ENCODE peak calls at places on chromosomes 12 and 14, in nine cellular contexts. K, C, G, V, Z, W, Y, U and H are unnamed samples.

GRCh38 chr14:54818201-54819133 is 84.2 kb downstream of the GCH1 start:
- DNase-seq in K (peak), C (no peak), G (no peak), V (no peak), Z (no peak), W (no peak), Y (peak), U (peak), H (no peak)

GRCh38 chr14:106390947-106391346 is 864.6 kb downstream of the TMEM121 start:
- DNase-seq in K (no peak), C (no peak), G (no peak), V (no peak), Z (no peak), W (no peak), Y (no peak), U (no peak), H (no peak)

GRCh38 chr12:9796916-9797315 is 30.4 kb upstream of the KLRF1 start:
- DNase-seq in K (no peak), C (no peak), G (no peak), V (no peak), Z (no peak), W (no peak), Y (no peak), U (no peak), H (no peak)

GRCh38 chr14:86015511-86015910 is 485.6 kb downstream of the FLRT2 start:
- DNase-seq in K (no peak), C (no peak), G (no peak), V (no peak), Z (no peak), W (no peak), Y (no peak), U (no peak), H (no peak)

GRCh38 chr12:50062733-50063452 is 5.5 kb downstream of the ASIC1 start:
- DNase-seq in K (no peak), C (no peak), G (no peak), V (no peak), Z (no peak), W (no peak), Y (no peak), U (no peak), H (no peak)

GRCh38 chr14:74913986-74914573 is 9.0 kb downstream of the RPS6KL1 start:
- DNase-seq in K (peak), C (peak), G (peak), V (peak), Z (peak), W (no peak), Y (peak), U (peak), H (peak)

GRCh38 chr14:90388437-90388836 is 8.4 kb upstream of the CALM1 start:
- DNase-seq in K (no peak), C (no peak), G (no peak), V (no peak), Z (peak), W (no peak), Y (peak), U (peak), H (no peak)

GRCh38 chr12:22333751-22334695 is 484 bp downstream of the ST8SIA1 start:
- DNase-seq in K (peak), C (peak), G (no peak), V (no peak), Z (no peak), W (no peak), Y (peak), U (no peak), H (no peak)

GRCh38 chr14:103716091-103716801 is 636 bp downstream of the ZFYVE21 start:
- DNase-seq in K (peak), C (no peak), G (no peak), V (no peak), Z (peak), W (no peak), Y (peak), U (peak), H (no peak)

GRCh38 chr12:71556881-71557280 is 106.8 kb downstream of the ZFC3H1 start:
- DNase-seq in K (no peak), C (no peak), G (no peak), V (no peak), Z (peak), W (no peak), Y (no peak), U (peak), H (no peak)

GRCh38 chr14:74510211-74510931 is 16.8 kb downstream of the ISCA2 start:
- DNase-seq in K (peak), C (no peak), G (no peak), V (no peak), Z (no peak), W (no peak), Y (no peak), U (no peak), H (no peak)

GRCh38 chr12:78914859-78915331 is 50.3 kb downstream of the SYT1 start:
- DNase-seq in K (no peak), C (no peak), G (no peak), V (no peak), Z (no peak), W (no peak), Y (no peak), U (no peak), H (no peak)

GRCh38 chr14:74848768-74849167 is 27.2 kb downstream of the PROX2 start:
- DNase-seq in K (no peak), C (no peak), G (no peak), V (no peak), Z (no peak), W (no peak), Y (no peak), U (no peak), H (no peak)

GRCh38 chr12:119157528-119157927 is 21.2 kb upstream of the HSPB8 start:
- DNase-seq in K (no peak), C (no peak), G (no peak), V (no peak), Z (no peak), W (no peak), Y (no peak), U (no peak), H (peak)

GRCh38 chr12:57631566-57632368 is 1.2 kb downstream of the B4GALNT1 start:
- DNase-seq in K (no peak), C (peak), G (no peak), V (no peak), Z (no peak), W (no peak), Y (no peak), U (no peak), H (no peak)

GRCh38 chr12:6968426-6968825 is 2.0 kb downstream of the PHB2 start:
- DNase-seq in K (no peak), C (no peak), G (no peak), V (no peak), Z (no peak), W (no peak), Y (no peak), U (no peak), H (no peak)

GRCh38 chr12:6967548-6968100 is 2.8 kb downstream of the PHB2 start:
- DNase-seq in K (no peak), C (no peak), G (no peak), V (no peak), Z (no peak), W (no peak), Y (no peak), U (no peak), H (no peak)

GRCh38 chr12:6966351-6966750 is 4.1 kb downstream of the PHB2 start:
- DNase-seq in K (no peak), C (no peak), G (no peak), V (no peak), Z (no peak), W (no peak), Y (no peak), U (no peak), H (no peak)

GRCh38 chr12:6974180-6974579 is 3.5 kb downstream of the EMG1 start:
- DNase-seq in K (no peak), C (no peak), G (no peak), V (no peak), Z (no peak), W (no peak), Y (no peak), U (no peak), H (no peak)

DNA sequence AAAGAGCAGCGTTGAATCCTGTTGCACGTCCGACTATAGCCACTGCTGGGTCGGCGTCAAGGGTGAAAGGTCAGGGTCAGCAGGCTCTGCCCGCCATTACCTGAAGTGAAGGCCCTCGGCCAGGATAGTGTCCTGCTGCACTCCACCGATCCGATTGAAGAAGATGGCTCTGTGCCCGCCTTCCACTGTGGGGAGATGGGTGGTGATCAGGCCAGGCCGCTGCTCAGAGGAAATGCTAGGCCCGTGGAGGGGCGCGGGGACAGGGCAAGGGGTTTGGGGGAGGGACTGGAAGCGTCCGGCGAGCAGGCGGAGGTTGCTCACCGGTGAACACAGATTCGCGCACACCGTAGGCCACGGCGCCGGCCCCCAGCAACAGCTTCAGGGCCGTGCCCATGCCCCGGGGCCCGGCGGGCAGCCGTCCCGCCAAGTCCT is 352 bp downstream of the PHB2 start:
- DNase-seq in K (no peak), C (peak), G (no peak), V (no peak), Z (no peak), W (no peak), Y (no peak), U (no peak), H (no peak)
- TF ChIP-seq POLR2A in K (no peak), C (no peak), G (no peak), V (no peak), Z (peak), W (no peak), Y (no peak), U (no peak), H (no peak)

GRCh38 chr12:52066346-52067080 is 3.3 kb upstream of the ATG101 start:
- DNase-seq in K (no peak), C (no peak), G (no peak), V (no peak), Z (no peak), W (no peak), Y (no peak), U (no peak), H (no peak)
- TF ChIP-seq POLR2A in K (no peak), C (no peak), G (no peak), V (no peak), Z (no peak), W (no peak), Y (no peak), U (no peak), H (no peak)

GRCh38 chr12:65779091-65779642 is 45.1 kb upstream of the HMGA2 start:
- DNase-seq in K (no peak), C (no peak), G (no peak), V (no peak), Z (no peak), W (no peak), Y (no peak), U (no peak), H (no peak)
- TF ChIP-seq POLR2A in K (no peak), C (no peak), G (no peak), V (no peak), Z (no peak), W (no peak), Y (no peak), U (no peak), H (no peak)

GRCh38 chr14:24426912-24427536 is 2.4 kb downstream of the CBLN3 start:
- DNase-seq in K (no peak), C (no peak), G (peak), V (no peak), Z (no peak), W (no peak), Y (peak), U (no peak), H (no peak)
- TF ChIP-seq POLR2A in K (no peak), C (no peak), G (no peak), V (no peak), Z (no peak), W (peak), Y (peak), U (no peak), H (no peak)

GRCh38 chr12:56358836-56359532 is 923 bp downstream of the STAT2 start:
- DNase-seq in K (no peak), C (no peak), G (peak), V (peak), Z (no peak), W (no peak), Y (peak), U (no peak), H (no peak)

GRCh38 chr12:56362130-56363059 is at the start of gene APOF:
- DNase-seq in K (no peak), C (no peak), G (no peak), V (no peak), Z (no peak), W (no peak), Y (no peak), U (no peak), H (no peak)

GRCh38 chr12:56361487-56362129 is 1.0 kb downstream of the APOF start:
- DNase-seq in K (no peak), C (no peak), G (no peak), V (no peak), Z (no peak), W (no peak), Y (no peak), U (no peak), H (no peak)

GRCh38 chr12:56359851-56360767 is at the start of gene STAT2:
- DNase-seq in K (peak), C (peak), G (peak), V (peak), Z (peak), W (peak), Y (peak), U (peak), H (peak)
- TF ChIP-seq POLR2A in K (peak), C (peak), G (no peak), V (peak), Z (peak), W (peak), Y (peak), U (peak), H (peak)